ENCODE peak calls at places on chromosomes 5 and 9, in six cellular contexts. O is stomach, J is suprapubic skin, F is ovary, C is HepG2, X is IMR-90. Y is an unnamed sample.

GRCh38 chr5:135606431-135606830 is 27.6 kb upstream of the CXCL14 start:
- DNase-seq in J (no peak), O (no peak), X (no peak), C (no peak), F (no peak), Y (peak)

GRCh38 chr5:137570070-137570469 is 70.9 kb upstream of the SPOCK1 start:
- DNase-seq in C (no peak), J (no peak), F (no peak), X (no peak), O (no peak), Y (no peak)

GRCh38 chr9:106075991-106076390 is 381.6 kb downstream of the TMEM38B start:
- DNase-seq in C (no peak), X (peak), J (no peak), O (no peak), F (no peak), Y (peak)

GRCh38 chr5:137344723-137345322 is 154.3 kb downstream of the SPOCK1 start:
- DNase-seq in J (no peak), C (peak), O (peak), F (no peak), X (peak), Y (no peak)

GRCh38 chr9:107293555-107294085 is 10.5 kb downstream of the RAD23B start:
- DNase-seq in J (no peak), F (no peak), X (no peak), C (no peak), O (no peak), Y (no peak)

GRCh38 chr5:162372265-162372664 is 304.7 kb downstream of the GABRG2 start:
- DNase-seq in X (no peak), F (no peak), O (no peak), C (no peak), J (no peak), Y (no peak)

GRCh38 chr9:74875656-74876055 is 12.1 kb downstream of the TRPM6 start:
- DNase-seq in O (no peak), F (no peak), C (no peak), J (no peak), X (no peak), Y (no peak)

GRCh38 chr9:110916361-110916760 is 121.9 kb downstream of the LPAR1 start:
- DNase-seq in F (no peak), C (no peak), O (no peak), X (peak), J (no peak), Y (no peak)

GRCh38 chr5:72178910-72179815 is 71.9 kb downstream of the MAP1B start:
- DNase-seq in C (no peak), F (peak), O (no peak), J (peak), X (peak), Y (peak)

GRCh38 chr5:159539678-159540077 is 209.4 kb upstream of the IL12B start:
- DNase-seq in O (no peak), C (no peak), X (no peak), F (no peak), J (no peak), Y (no peak)
- TF ChIP-seq POLR2A in O (no peak), C (no peak), X (no peak), F (no peak), J (no peak), Y (no peak)

GRCh38 chr5:96823900-96824351 is 16.2 kb upstream of the ERAP1 start:
- DNase-seq in J (no peak), O (no peak), X (peak), F (no peak), C (peak), Y (peak)

GRCh38 chr5:96821260-96821916 is 13.6 kb upstream of the ERAP1 start:
- DNase-seq in J (no peak), O (no peak), X (peak), F (no peak), C (no peak), Y (no peak)

GRCh38 chr5:96825243-96825642 is 17.5 kb upstream of the ERAP1 start:
- DNase-seq in F (no peak), O (no peak), X (no peak), C (no peak), J (no peak), Y (no peak)

GRCh38 chr5:96826071-96826470 is 18.3 kb upstream of the ERAP1 start:
- DNase-seq in J (no peak), F (no peak), O (no peak), X (no peak), C (no peak), Y (no peak)

DNA sequence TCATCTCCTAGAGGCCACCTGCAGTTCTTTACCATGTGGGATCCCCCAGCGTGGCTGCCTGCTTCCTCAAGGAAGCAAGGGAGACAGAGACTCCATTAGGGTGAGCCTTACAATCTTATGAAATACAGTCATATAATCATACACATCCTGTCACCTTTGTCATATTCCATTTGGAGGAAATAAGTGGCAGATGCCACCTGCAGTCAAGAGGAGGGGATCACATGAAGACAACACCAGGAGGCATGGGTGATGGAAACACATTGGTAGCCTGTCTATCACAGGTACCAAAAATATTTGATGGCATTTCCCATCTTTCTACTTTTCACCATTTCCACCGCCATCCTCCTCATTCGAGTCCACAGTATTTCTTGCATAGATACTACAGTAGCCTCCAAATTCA is 15.3 kb upstream of the ERAP1 start:
- DNase-seq in X (no peak), F (no peak), J (no peak), O (no peak), C (no peak), Y (no peak)
- H3K4me3 ChIP-seq in X (no peak), F (no peak), J (no peak), O (no peak), C (no peak), Y (no peak)

GRCh38 chr5:149363345-149363744 is 5.5 kb downstream of the PCYOX1L start:
- DNase-seq in C (no peak), J (no peak), F (no peak), X (no peak), O (no peak), Y (no peak)
- TF ChIP-seq POLR2A in C (no peak), J (no peak), F (no peak), X (no peak), O (no peak), Y (no peak)

DNA sequence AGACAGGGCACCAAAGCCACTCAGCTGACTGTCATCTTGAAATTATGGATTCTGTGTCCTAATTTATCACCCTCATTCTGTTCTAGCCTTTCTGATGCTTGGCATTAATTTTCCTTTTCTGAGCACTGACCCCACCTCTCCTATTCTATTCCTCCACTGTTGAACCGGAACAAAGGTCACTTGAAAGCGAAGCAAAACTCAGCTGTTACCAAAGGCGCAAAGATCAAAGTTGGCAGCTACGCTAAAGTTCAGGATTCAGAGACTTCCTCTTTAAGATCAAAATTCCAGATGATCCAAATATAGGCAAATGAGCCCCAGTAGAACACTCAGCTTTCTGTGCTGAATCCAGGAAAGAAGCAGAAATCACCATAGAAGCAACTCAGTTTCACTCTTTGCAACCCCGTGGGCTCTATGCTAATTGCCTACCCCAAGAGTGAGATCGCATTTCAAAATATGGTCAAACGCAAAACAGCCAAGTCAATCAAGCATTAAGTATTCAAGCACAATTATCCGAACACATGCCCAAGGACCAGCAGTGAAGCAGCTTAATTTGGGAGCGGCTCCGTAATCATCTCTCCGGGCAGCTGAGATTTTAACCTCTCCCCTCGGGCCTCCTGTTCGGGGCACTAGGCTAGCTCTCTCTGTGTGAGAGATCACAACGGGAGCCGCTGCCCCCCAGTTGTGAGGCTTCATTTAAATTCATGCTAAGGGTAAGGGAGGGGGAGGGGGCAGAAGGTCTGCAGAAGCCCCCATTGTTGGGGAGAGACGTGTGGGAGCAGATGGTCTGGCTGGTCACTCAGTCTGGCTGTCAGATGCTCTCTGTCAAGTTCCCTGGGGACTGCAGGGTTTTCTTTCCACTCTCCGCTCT is 288.6 kb downstream of the ELAVL2 start:
- DNase-seq in O (no peak), F (no peak), X (no peak), C (peak), J (no peak), Y (no peak)
- H3K4me3 ChIP-seq in O (peak), F (no peak), X (no peak), C (no peak), J (peak), Y (peak)

GRCh38 chr9:136327313-136327971 is at the start of gene GPSM1:
- DNase-seq in F (peak), J (no peak), X (peak), C (no peak), O (no peak), Y (no peak)
- TF ChIP-seq POLR2A in F (peak), J (peak), X (peak), C (no peak), O (no peak), Y (no peak)

GRCh38 chr9:124291801-124292396 is 34.1 kb downstream of the NEK6 start:
- DNase-seq in O (no peak), F (no peak), C (peak), X (no peak), J (no peak), Y (no peak)

GRCh38 chr9:124292696-124293593 is 35.2 kb downstream of the NEK6 start:
- DNase-seq in F (no peak), C (no peak), X (no peak), O (no peak), J (no peak), Y (no peak)

GRCh38 chr9:124296094-124296493 is 38.3 kb downstream of the NEK6 start:
- DNase-seq in F (no peak), O (no peak), J (no peak), C (no peak), X (no peak), Y (no peak)

GRCh38 chr9:124295097-124295794 is 37.5 kb downstream of the NEK6 start:
- DNase-seq in F (no peak), C (no peak), J (no peak), O (no peak), X (no peak), Y (no peak)

DNA sequence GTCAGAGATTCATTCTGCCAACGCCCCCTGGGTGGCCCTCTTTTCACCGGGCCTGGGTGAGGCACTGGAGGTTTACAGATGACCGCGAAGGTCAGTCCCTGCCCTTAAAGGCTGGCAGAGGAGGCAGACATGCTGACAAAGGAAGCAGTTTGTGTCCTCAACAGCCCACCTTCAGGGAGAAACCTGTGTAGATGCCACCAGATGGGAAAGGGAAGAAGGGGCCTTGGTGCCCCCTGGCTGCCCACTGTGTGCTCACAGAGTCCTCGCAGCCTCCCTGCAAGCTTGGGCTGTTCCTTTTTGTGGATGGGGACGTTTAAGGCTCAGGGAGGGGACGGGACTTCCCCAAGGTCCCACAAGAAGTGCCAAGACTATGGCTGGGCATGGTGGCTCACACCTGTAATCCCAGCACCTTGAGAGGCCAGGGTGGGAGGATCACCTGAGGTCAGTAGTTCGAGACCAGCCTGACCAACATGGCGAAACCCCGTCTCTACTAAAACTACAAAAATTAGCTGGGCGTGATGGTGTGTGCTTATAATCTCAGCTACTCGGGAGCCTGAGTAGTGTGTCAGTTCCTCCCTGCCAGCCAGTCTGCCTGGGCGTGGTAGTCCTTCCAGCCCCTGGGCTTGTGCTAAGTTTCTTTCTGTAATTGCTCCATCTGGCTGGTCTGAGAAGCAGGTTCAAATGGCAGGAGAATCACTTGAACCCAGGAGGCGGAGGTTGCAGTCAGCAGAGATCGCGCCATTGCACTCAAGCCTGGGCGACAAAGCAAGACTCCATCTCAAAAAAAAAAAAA is 36.2 kb downstream of the NEK6 start:
- DNase-seq in O (no peak), J (no peak), F (no peak), C (no peak), X (no peak), Y (no peak)
- H3K4me3 ChIP-seq in O (no peak), J (no peak), F (no peak), C (no peak), X (no peak), Y (no peak)

GRCh38 chr5:134115806-134116175 is 1.3 kb downstream of the TCF7 start:
- DNase-seq in O (peak), J (no peak), F (no peak), C (no peak), X (no peak), Y (no peak)

GRCh38 chr5:134112726-134113571 is 1.5 kb upstream of the TCF7 start:
- DNase-seq in F (no peak), C (no peak), O (no peak), X (no peak), J (no peak), Y (no peak)

GRCh38 chr5:134113572-134113907 is 941 bp upstream of the TCF7 start:
- DNase-seq in C (no peak), F (no peak), O (no peak), J (no peak), X (no peak), Y (no peak)

GRCh38 chr5:134114886-134115805 is 665 bp downstream of the TCF7 start:
- DNase-seq in O (peak), J (no peak), X (no peak), F (peak), C (peak), Y (no peak)

DNA sequence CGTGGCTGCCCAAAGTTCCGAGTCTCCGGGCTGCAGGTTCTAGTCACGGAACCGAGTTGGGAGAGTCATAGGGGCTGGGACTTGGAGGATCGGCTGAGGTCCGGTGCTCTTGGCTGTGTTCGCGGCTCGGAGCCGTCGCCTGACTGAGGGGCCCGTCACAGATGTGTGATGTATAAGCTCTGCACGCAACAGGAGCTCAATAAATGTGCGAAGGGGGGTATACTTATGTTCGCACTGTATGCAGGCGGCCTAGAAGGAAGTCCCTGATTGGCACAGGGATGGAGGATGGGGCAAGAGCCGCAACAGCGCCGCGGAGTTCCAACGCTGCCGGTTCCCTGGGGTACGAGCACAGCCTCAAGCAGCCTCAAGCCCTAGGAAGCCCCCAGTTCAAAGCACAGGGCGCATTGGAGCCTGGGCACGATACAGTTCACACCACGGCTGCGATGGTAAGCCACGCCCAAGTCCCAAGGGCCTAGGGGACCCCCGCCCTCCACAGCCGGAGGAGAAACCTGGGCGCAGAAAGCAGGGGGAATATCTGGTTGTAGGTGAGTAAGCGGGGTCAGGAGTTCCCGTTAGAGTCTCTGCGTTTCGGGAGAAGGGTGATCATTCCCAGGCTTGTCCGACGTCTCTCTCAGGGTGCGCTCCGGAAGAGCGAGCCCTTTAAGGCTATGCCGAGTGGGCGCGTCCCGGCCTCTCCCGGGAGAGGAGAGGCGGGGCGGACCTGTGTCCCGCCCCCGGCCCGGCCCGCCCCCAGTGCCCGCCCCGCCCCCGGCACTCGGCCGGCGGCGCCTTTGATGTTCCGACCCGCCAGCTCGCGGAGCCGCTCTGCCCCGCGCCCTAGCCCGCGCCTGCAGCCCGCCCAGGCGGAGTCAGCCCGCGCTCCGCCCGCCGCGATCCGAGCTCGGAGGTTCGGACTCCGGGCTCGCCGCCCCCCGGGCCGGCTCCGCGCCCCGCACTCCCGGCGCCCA is at the start of gene TCF7:
- DNase-seq in J (no peak), O (peak), F (peak), C (peak), X (peak), Y (peak)
- TF ChIP-seq POLR2A in J (no peak), O (no peak), F (no peak), C (peak), X (no peak), Y (no peak)

Y was measured in breast epithelium.